ENCODE peak calls at places on chromosomes 3 and 15, in five cellular contexts. X, P, E, T and H are unnamed samples. For H3K9me3, the result is how much of the 10 kb centered on the place peaks cover.

GRCh38 chr3:69080233-69080644 is at the start of gene UBA3:
- DNase-seq in T (peak), P (peak), E (peak), X (peak), H (peak)

GRCh38 chr3:14031271-14031670 is 93.4 kb downstream of the CHCHD4 start:
- DNase-seq in X (no peak), P (no peak), E (no peak), T (peak), H (no peak)

GRCh38 chr3:188164248-188164687 is 10.3 kb downstream of the LPP start:
- DNase-seq in P (no peak), T (no peak), X (no peak), E (no peak), H (no peak)

GRCh38 chr15:85282504-85283115 is 97.8 kb upstream of the AKAP13 start:
- DNase-seq in X (peak), P (no peak), T (peak), E (no peak), H (no peak)

GRCh38 chr15:25714538-25714840 is 148.6 kb downstream of the ATP10A start:
- DNase-seq in T (no peak), P (no peak), E (no peak), X (no peak), H (no peak)

GRCh38 chr3:155960060-155960459 is 89.6 kb downstream of the GMPS start:
- DNase-seq in X (no peak), T (peak), E (no peak), P (no peak), H (no peak)

GRCh38 chr15:90067181-90067952 is 34.9 kb downstream of the IDH2 start:
- DNase-seq in T (no peak), E (no peak), P (no peak), X (no peak), H (no peak)

GRCh38 chr3:32457971-32458471 is 44.6 kb downstream of the CMTM6 start:
- DNase-seq in X (no peak), P (peak), E (no peak), T (no peak), H (no peak)

GRCh38 chr15:84079885-84080777 is 155.4 kb upstream of the GOLGA6L4 start:
- DNase-seq in T (peak), E (peak), P (peak), X (peak), H (peak)

GRCh38 chr3:55687526-55687925 is 200.4 kb upstream of the WNT5A start:
- DNase-seq in P (peak), T (no peak), X (no peak), E (no peak), H (no peak)

GRCh38 chr3:45551214-45552010 is 43.1 kb upstream of the LIMD1 start:
- DNase-seq in T (peak), X (peak), P (no peak), E (no peak), H (no peak)

GRCh38 chr3:73479325-73479724 is 145.4 kb downstream of the PDZRN3 start:
- DNase-seq in E (no peak), T (no peak), X (no peak), P (no peak), H (no peak)

GRCh38 chr3:139934557-139935070 is 371 bp upstream of the CLSTN2 start:
- DNase-seq in X (peak), E (peak), T (no peak), P (no peak), H (peak)

GRCh38 chr3:43071313-43071893 is 34.5 kb downstream of the POMGNT2 start:
- DNase-seq in T (no peak), P (peak), X (no peak), E (no peak), H (peak)

GRCh38 chr15:67512140-67512539 is 8.8 kb upstream of the C15orf61 start:
- DNase-seq in P (no peak), E (no peak), T (no peak), X (no peak), H (no peak)

GRCh38 chr3:178083906-178084823 is 452.1 kb upstream of the KCNMB2 start:
- DNase-seq in T (no peak), P (no peak), E (peak), X (no peak), H (no peak)

GRCh38 chr15:73331991-73332925 is 36.5 kb downstream of the HCN4 start:
- DNase-seq in X (no peak), P (no peak), E (no peak), T (no peak), H (no peak)

GRCh38 chr3:114154321-114154821 is 24.5 kb downstream of the DRD3 start:
- DNase-seq in P (no peak), X (no peak), E (no peak), T (no peak), H (peak)

GRCh38 chr3:186871403-186871924 is 29.0 kb downstream of the ADIPOQ start:
- DNase-seq in P (no peak), T (no peak), X (no peak), E (no peak), H (no peak)

GRCh38 chr3:113948015-113948917 is 453 bp downstream of the ZDHHC23 start:
- DNase-seq in T (no peak), X (no peak), E (peak), P (peak), H (no peak)

GRCh38 chr3:197792019-197792647 is 1.1 kb downstream of the LRCH3 start:
- DNase-seq in X (no peak), E (no peak), P (peak), T (no peak), H (no peak)

GRCh38 chr15:70835415-70835814 is 18.5 kb downstream of the LARP6 start:
- DNase-seq in E (no peak), P (no peak), X (peak), T (no peak), H (no peak)

GRCh38 chr15:64507845-64508244 is 47.5 kb downstream of the ZNF609 start:
- DNase-seq in X (no peak), T (no peak), E (no peak), P (no peak), H (no peak)

GRCh38 chr15:46280753-46281521 is 646.1 kb downstream of the SQOR start:
- DNase-seq in E (no peak), T (no peak), X (no peak), P (peak), H (peak)

GRCh38 chr15:98599911-98600685 is 48.2 kb upstream of the IGF1R start:
- DNase-seq in E (no peak), X (peak), P (peak), T (peak), H (no peak)

GRCh38 chr3:46930176-46930944 is 46.2 kb downstream of the CCDC12 start:
- DNase-seq in T (no peak), X (peak), P (peak), E (no peak), H (no peak)

GRCh38 chr3:30233924-30234666 is 372.3 kb upstream of the TGFBR2 start:
- DNase-seq in X (no peak), P (no peak), E (no peak), T (no peak), H (no peak)

GRCh38 chr3:8733332-8734094 is at the start of gene CAV3:
- DNase-seq in E (no peak), T (no peak), X (peak), P (no peak), H (no peak)

GRCh38 chr3:41683666-41684350 is 278.1 kb downstream of the ULK4 start:
- DNase-seq in P (no peak), X (no peak), E (no peak), T (peak), H (no peak)

GRCh38 chr3:40580494-40581091 is 55.8 kb downstream of the ZNF621 start:
- DNase-seq in P (peak), T (peak), E (peak), X (peak), H (peak)

GRCh38 chr15:31298707-31299172 is 27.9 kb upstream of the KLF13 start:
- DNase-seq in E (no peak), X (no peak), T (no peak), P (no peak), H (no peak)

GRCh38 chr3:149886957-149887356 is 73.9 kb downstream of the RNF13 start:
- DNase-seq in T (no peak), P (no peak), E (no peak), X (no peak), H (no peak)

GRCh38 chr15:48447657-48448056 is 116.4 kb downstream of the DUT start:
- DNase-seq in T (peak), E (no peak), X (no peak), P (no peak), H (no peak)

DNA sequence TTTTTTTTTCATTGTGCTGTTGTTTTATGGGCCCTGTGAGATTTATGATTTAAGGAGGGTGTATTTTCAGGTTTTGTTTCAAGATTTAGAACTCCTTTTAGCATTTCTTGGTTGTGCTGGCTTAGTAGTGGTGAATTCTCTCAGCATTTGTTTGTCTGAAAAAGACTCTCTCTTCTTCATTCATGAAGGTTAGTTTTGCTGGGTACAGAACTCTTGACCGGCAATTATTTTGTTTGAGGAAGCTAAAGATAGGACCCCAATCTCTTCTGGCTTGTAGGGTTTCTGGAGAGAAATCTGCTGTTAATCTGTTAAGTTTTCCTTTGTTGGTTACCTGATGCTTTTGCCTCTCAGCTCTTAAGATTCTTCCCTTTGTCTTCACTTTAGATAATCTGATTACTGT is 46.9 kb downstream of the LYSMD4 start:
- DNase-seq in T (no peak), P (no peak), X (no peak), E (no peak), H (no peak)
- H3K9me3 ChIP-seq in T (under half), P (under half), X (under half), E (under half), H (under half)

DNA sequence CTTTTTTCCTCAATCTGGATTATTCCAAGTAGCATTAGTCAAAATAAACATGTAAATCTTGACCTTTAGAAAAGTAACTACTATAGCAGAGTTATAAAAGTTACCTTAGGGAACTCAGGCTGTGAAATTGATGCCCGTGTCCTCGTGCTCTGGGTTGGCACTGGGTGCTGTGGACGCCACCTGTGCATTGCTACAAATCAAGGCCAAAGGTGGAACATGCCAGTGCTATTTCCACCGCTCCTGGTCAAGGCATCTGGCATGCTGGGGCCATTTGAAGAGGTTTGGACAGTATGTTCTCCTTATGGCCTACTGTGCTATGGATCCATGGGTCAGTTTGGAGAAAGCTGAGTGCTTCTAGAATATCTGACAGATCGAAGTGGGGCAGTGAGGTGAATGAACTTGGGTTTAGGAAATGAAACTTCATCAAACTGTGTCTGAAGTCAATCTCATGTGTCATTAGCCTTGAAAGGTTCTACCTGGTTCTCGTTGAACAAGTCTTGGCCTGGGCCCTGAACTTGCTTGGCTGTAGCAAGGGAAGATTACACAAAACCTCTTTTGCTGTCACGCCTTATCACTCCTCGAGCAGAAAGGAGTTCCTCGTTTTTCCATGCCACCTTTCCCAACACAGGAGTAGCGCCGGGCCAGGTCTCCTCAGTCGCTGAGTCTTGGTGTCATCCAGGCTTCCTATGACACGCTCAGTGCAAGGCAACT is 397.6 kb upstream of the RGMA start:
- DNase-seq in E (no peak), X (peak), P (no peak), T (no peak), H (no peak)
- H3K27ac ChIP-seq in E (no peak), X (peak), P (no peak), T (no peak), H (no peak)

GRCh38 chr15:95442107-95442719 is 888.3 kb upstream of the NR2F2 start:
- DNase-seq in E (no peak), P (no peak), T (no peak), X (no peak), H (no peak)
- H3K9me3 ChIP-seq in E (under half), P (under half), T (under half), X (under half), H (under half)

DNA sequence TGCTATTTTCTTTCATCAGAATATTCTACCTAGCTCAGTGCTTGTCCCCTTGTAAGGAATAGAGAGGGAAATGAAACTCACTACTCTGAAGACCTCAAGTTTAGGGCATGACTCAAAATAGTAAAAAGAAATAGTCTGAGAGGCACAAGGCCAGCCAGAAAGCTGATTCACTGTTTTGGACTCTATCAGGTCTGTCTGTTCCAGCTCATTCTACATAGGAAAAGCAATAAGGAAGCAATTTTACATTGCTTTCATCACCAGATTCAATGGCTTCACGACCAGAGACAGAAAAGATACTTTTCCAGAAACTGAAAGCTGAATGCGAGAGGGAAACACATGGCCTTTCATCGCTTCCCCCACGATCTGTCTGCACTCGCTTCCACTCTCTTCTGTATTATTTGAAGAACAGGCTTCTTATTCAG is 276.0 kb downstream of the GBE1 start:
- DNase-seq in P (peak), T (peak), X (no peak), E (no peak), H (no peak)
- H3K27ac ChIP-seq in P (no peak), T (no peak), X (peak), E (no peak), H (no peak)

GRCh38 chr3:179330438-179330837 is 7.6 kb downstream of the ZNF639 start:
- DNase-seq in T (peak), E (no peak), X (no peak), P (no peak), H (no peak)
- H3K9me3 ChIP-seq in T (under half), E (under half), X (under half), P (under half), H (under half)

GRCh38 chr3:11558918-11559815 is 84.5 kb downstream of the VGLL4 start:
- DNase-seq in P (no peak), E (no peak), T (no peak), X (no peak), H (no peak)
- H3K27ac ChIP-seq in P (no peak), E (no peak), T (peak), X (peak), H (no peak)

DNA sequence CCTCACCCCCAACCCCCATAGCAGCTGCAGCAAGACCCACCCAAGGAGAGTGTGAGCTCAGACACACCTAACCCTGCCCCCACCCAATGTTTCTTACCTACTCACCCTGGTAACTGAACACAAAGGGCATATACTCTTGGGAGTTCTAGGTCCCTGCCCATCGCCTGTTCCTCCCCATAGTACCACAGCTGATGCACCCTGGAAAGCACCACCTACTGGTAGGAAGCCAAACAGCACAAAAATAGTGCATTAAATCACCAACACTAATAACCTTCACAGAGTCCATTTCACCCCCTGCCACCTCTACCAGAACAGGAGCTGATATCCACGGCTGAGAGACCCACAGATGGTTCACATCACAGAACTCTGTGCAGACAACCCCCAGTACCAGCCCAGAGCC is 245.2 kb downstream of the EFHB start:
- DNase-seq in P (peak), E (no peak), T (no peak), X (no peak), H (no peak)
- H3K9me3 ChIP-seq in P (under half), E (under half), T (under half), X (under half), H (under half)

GRCh38 chr3:7381741-7382140 is 520.8 kb downstream of the GRM7 start:
- DNase-seq in P (no peak), X (no peak), T (no peak), E (no peak), H (no peak)
- H3K27ac ChIP-seq in P (no peak), X (no peak), T (no peak), E (no peak), H (no peak)

GRCh38 chr15:97174886-97175540 is 785.5 kb upstream of the ARRDC4 start:
- DNase-seq in E (no peak), X (no peak), P (no peak), T (no peak), H (no peak)
- H3K9me3 ChIP-seq in E (under half), X (under half), P (under half), T (under half), H (under half)